ENCODE peak calls at places on chromosome 5, in six cellular contexts. X is T-helper 1 cell; Q is heart right ventricle; F is stimulated activated CD4-positive, alpha-beta T cell treated with anti-CD3 and anti-CD28 coated beads, Interleukin-15, amount 100 ng/mL, for 1 hour; I is cardiac fibroblast; J is bronchial epithelial cell. A is an unnamed sample.
A peak's percentile ranks its signal among the peaks of the same experiment; 100 is the strongest.

GRCh38 chr5:104015765-104016164 is 453.2 kb upstream of the NUDT12 start:
- DNase-seq in J (no peak), Q (no peak), I (no peak), F (no peak), X (no peak), A (no peak)

GRCh38 chr5:54656261-54656728 is 138.7 kb downstream of the SNX18 start:
- DNase-seq in J (no peak), F (no peak), I (peak; percentile 81), X (no peak), Q (peak; percentile 52), A (no peak)

GRCh38 chr5:14510156-14510734 is 71.3 kb upstream of the OTULINL start:
- DNase-seq in Q (no peak), X (no peak), F (no peak), I (no peak), J (no peak), A (no peak)

GRCh38 chr5:4868140-4868735 is 271.9 kb upstream of the ADAMTS16 start:
- DNase-seq in I (peak; percentile 13), Q (peak; percentile 45), X (no peak), J (peak; percentile 6), F (no peak), A (no peak)

GRCh38 chr5:156124713-156125112 is 202.3 kb upstream of the SGCD start:
- DNase-seq in X (no peak), Q (no peak), I (no peak), F (no peak), J (no peak), A (no peak)

GRCh38 chr5:10860196-10860543 is 99.1 kb upstream of the DAP start:
- DNase-seq in F (no peak), X (no peak), Q (no peak), J (no peak), I (no peak), A (no peak)

GRCh38 chr5:166165600-166165999 is 2125.8 kb upstream of the WWC1 start:
- DNase-seq in I (no peak), F (no peak), X (no peak), Q (no peak), J (no peak), A (no peak)

GRCh38 chr5:757346-757930 is 27.1 kb downstream of the ZDHHC11B start:
- DNase-seq in Q (no peak), I (no peak), J (no peak), X (no peak), F (no peak), A (no peak)

GRCh38 chr5:107422494-107422893 is 248.2 kb downstream of the EFNA5 start:
- DNase-seq in Q (no peak), I (no peak), F (no peak), X (no peak), J (no peak), A (no peak)

GRCh38 chr5:50958852-50959457 is 292.5 kb downstream of the PARP8 start:
- DNase-seq in J (peak; percentile 44), F (no peak), Q (no peak), X (no peak), I (peak; percentile 41), A (no peak)

GRCh38 chr5:42749020-42749419 is 7.6 kb upstream of the CCDC152 start:
- DNase-seq in I (no peak), Q (no peak), F (no peak), X (no peak), J (peak; percentile 11), A (no peak)

GRCh38 chr5:66515209-66515608 is 81.0 kb upstream of the MAST4 start:
- DNase-seq in Q (no peak), F (no peak), X (no peak), I (no peak), J (no peak), A (no peak)

GRCh38 chr5:115435776-115436712 is 108.5 kb downstream of the FEM1C start:
- DNase-seq in F (no peak), I (no peak), Q (no peak), J (peak; percentile 77), X (no peak), A (no peak)

GRCh38 chr5:133341296-133341695 is 271.0 kb downstream of the FSTL4 start:
- DNase-seq in F (no peak), J (no peak), X (no peak), Q (no peak), I (no peak), A (no peak)

GRCh38 chr5:137071526-137071925 is 427.6 kb downstream of the SPOCK1 start:
- DNase-seq in J (no peak), X (no peak), I (no peak), F (no peak), Q (no peak), A (no peak)

GRCh38 chr5:72160959-72161358 is 53.7 kb downstream of the MAP1B start:
- DNase-seq in F (no peak), X (no peak), Q (no peak), I (no peak), J (no peak), A (no peak)

GRCh38 chr5:180315762-180316212 is 23.9 kb upstream of the MAPK9 start:
- DNase-seq in Q (peak; percentile 50), I (peak; percentile 67), X (peak; percentile 54), F (peak; percentile 61), J (peak; percentile 31), A (peak; percentile 55)

GRCh38 chr5:82257247-82257646 is 20.9 kb downstream of the RPS23 start:
- DNase-seq in F (no peak), X (no peak), I (no peak), J (no peak), Q (no peak), A (no peak)

GRCh38 chr5:141879941-141880738 is 1.9 kb upstream of the PCDH1 start:
- DNase-seq in X (no peak), I (no peak), J (no peak), Q (no peak), F (no peak), A (no peak)

GRCh38 chr5:144275329-144275728 is 104.7 kb downstream of the KCTD16 start:
- DNase-seq in F (no peak), X (no peak), I (no peak), J (no peak), Q (no peak), A (no peak)

GRCh38 chr5:127425868-127426267 is 91.6 kb upstream of the PRRC1 start:
- DNase-seq in X (no peak), F (no peak), Q (no peak), I (no peak), J (no peak), A (no peak)

GRCh38 chr5:158727771-158728311 is 371.9 kb downstream of the EBF1 start:
- DNase-seq in X (no peak), F (no peak), I (peak; percentile 38), Q (peak; percentile 75), J (no peak), A (no peak)

GRCh38 chr5:177432143-177432904 is 5.8 kb downstream of the GRK6 start:
- DNase-seq in Q (peak; percentile 28), X (no peak), F (no peak), I (no peak), J (no peak), A (no peak)

A was measured in activated effector memory CD4-positive, alpha-beta T cell treated with Interleukin-2 at 50 U/mL for 16 hours.